ENCODE peak calls at places on chromosome 5, in ten cellular contexts. X is HFFc6, W is B cell, R is NB4, Z is dorsolateral prefrontal cortex, U is uterus, L is mucosa of descending colon, A is right lobe of liver, H is astrocyte of the spinal cord, C is MCF 10A. M is an unnamed sample.

GRCh38 chr5:133754575-133755169 is 142.3 kb upstream of the FSTL4 start:
- DNase-seq in X (no peak), W (no peak), R (peak), Z (no peak), U (no peak), L (no peak), A (no peak), H (no peak), C (peak), M (no peak)

GRCh38 chr5:19874811-19875210 is 113.2 kb downstream of the CDH18 start:
- DNase-seq in X (no peak), W (no peak), R (no peak), Z (no peak), U (no peak), L (no peak), A (no peak), H (no peak), C (no peak), M (no peak)

GRCh38 chr5:139064613-139065012 is 133.6 kb downstream of the SIL1 start:
- DNase-seq in X (no peak), W (no peak), R (no peak), Z (no peak), U (no peak), L (no peak), A (peak), H (no peak), C (peak), M (peak)

GRCh38 chr5:123879071-123879470 is 367.1 kb downstream of the CSNK1G3 start:
- DNase-seq in X (no peak), W (no peak), R (no peak), Z (no peak), U (no peak), L (no peak), A (no peak), H (no peak), C (no peak), M (no peak)

GRCh38 chr5:27038476-27038875 is at the start of gene CDH9:
- DNase-seq in X (no peak), W (no peak), R (no peak), Z (no peak), U (no peak), L (no peak), A (no peak), H (peak), C (no peak), M (peak)

GRCh38 chr5:149581192-149581861 is at the start of gene ARHGEF37:
- DNase-seq in X (peak), W (peak), R (no peak), Z (peak), U (peak), L (peak), A (peak), H (peak), C (peak), M (peak)

GRCh38 chr5:2376486-2376885 is 375.0 kb downstream of the IRX2 start:
- DNase-seq in X (no peak), W (no peak), R (no peak), Z (no peak), U (no peak), L (no peak), A (no peak), H (no peak), C (no peak), M (no peak)

GRCh38 chr5:134503088-134503936 is 22.2 kb upstream of the JADE2 start:
- DNase-seq in X (peak), W (no peak), R (peak), Z (no peak), U (peak), L (peak), A (peak), H (peak), C (peak), M (no peak)

GRCh38 chr5:155106221-155106620 is 92.7 kb downstream of the KIF4B start:
- DNase-seq in X (no peak), W (no peak), R (no peak), Z (no peak), U (no peak), L (no peak), A (no peak), H (no peak), C (no peak), M (no peak)

GRCh38 chr5:9782806-9783560 is 152.8 kb upstream of the TAS2R1 start:
- DNase-seq in X (peak), W (no peak), R (no peak), Z (no peak), U (no peak), L (no peak), A (no peak), H (peak), C (no peak), M (no peak)

GRCh38 chr5:55338092-55338613 is 30.4 kb downstream of the MTREX start:
- DNase-seq in X (no peak), W (no peak), R (no peak), Z (no peak), U (no peak), L (no peak), A (no peak), H (peak), C (no peak), M (no peak)

GRCh38 chr5:126531543-126532120 is 63.4 kb downstream of the ALDH7A1 start:
- DNase-seq in X (no peak), W (no peak), R (no peak), Z (no peak), U (no peak), L (no peak), A (no peak), H (peak), C (no peak), M (no peak)

GRCh38 chr5:72202331-72202825 is 95.1 kb downstream of the MAP1B start:
- DNase-seq in X (no peak), W (no peak), R (no peak), Z (no peak), U (no peak), L (no peak), A (no peak), H (no peak), C (no peak), M (no peak)

GRCh38 chr5:66958984-66959641 is 237.5 kb downstream of the CD180 start:
- DNase-seq in X (peak), W (no peak), R (no peak), Z (peak), U (peak), L (no peak), A (peak), H (peak), C (peak), M (peak)

GRCh38 chr5:67059747-67060490 is 136.7 kb downstream of the CD180 start:
- DNase-seq in X (no peak), W (no peak), R (no peak), Z (no peak), U (no peak), L (no peak), A (no peak), H (peak), C (peak), M (no peak)

GRCh38 chr5:61638476-61638875 is 306.4 kb downstream of the ZSWIM6 start:
- DNase-seq in X (no peak), W (no peak), R (no peak), Z (no peak), U (no peak), L (no peak), A (peak), H (no peak), C (no peak), M (no peak)

GRCh38 chr5:126015244-126016054 is 407.8 kb upstream of the GRAMD2B start:
- DNase-seq in X (no peak), W (no peak), R (no peak), Z (no peak), U (no peak), L (no peak), A (no peak), H (peak), C (peak), M (no peak)

GRCh38 chr5:41414598-41414997 is 95.8 kb downstream of the PLCXD3 start:
- DNase-seq in X (peak), W (no peak), R (no peak), Z (no peak), U (peak), L (no peak), A (no peak), H (peak), C (peak), M (no peak)

GRCh38 chr5:132688536-132689409 is 15.0 kb downstream of the IL4 start:
- DNase-seq in X (no peak), W (no peak), R (no peak), Z (no peak), U (no peak), L (no peak), A (no peak), H (no peak), C (no peak), M (no peak)

GRCh38 chr5:69491838-69492390 is 676 bp upstream of the OCLN start:
- DNase-seq in X (no peak), W (no peak), R (no peak), Z (no peak), U (no peak), L (no peak), A (no peak), H (no peak), C (no peak), M (no peak)

GRCh38 chr5:53017383-53017782 is 28.2 kb downstream of the ITGA2 start:
- DNase-seq in X (no peak), W (no peak), R (no peak), Z (peak), U (no peak), L (peak), A (no peak), H (no peak), C (no peak), M (no peak)

GRCh38 chr5:160442824-160443431 is 21.3 kb downstream of the PTTG1 start:
- DNase-seq in X (no peak), W (no peak), R (no peak), Z (no peak), U (no peak), L (no peak), A (no peak), H (peak), C (no peak), M (no peak)

GRCh38 chr5:150545246-150545645 is 37.3 kb downstream of the NDST1 start:
- DNase-seq in X (no peak), W (no peak), R (no peak), Z (no peak), U (no peak), L (no peak), A (no peak), H (no peak), C (no peak), M (no peak)

GRCh38 chr5:153952893-153953292 is 85.8 kb downstream of the FAM114A2 start:
- DNase-seq in X (peak), W (no peak), R (no peak), Z (no peak), U (no peak), L (no peak), A (no peak), H (no peak), C (no peak), M (no peak)

GRCh38 chr5:23717486-23717885 is 210.1 kb downstream of the PRDM9 start:
- DNase-seq in X (no peak), W (no peak), R (no peak), Z (no peak), U (no peak), L (no peak), A (no peak), H (no peak), C (no peak), M (no peak)

GRCh38 chr5:111313017-111313724 is 89.0 kb downstream of the CAMK4 start:
- DNase-seq in X (no peak), W (no peak), R (no peak), Z (no peak), U (no peak), L (no peak), A (no peak), H (no peak), C (no peak), M (no peak)

GRCh38 chr5:119054082-119054481 is 16.8 kb upstream of the DMXL1 start:
- DNase-seq in X (no peak), W (no peak), R (no peak), Z (no peak), U (no peak), L (no peak), A (no peak), H (no peak), C (no peak), M (no peak)

GRCh38 chr5:152817311-152817710 is 412.2 kb upstream of the NMUR2 start:
- DNase-seq in X (no peak), W (no peak), R (no peak), Z (no peak), U (no peak), L (no peak), A (no peak), H (no peak), C (no peak), M (no peak)

GRCh38 chr5:75239681-75240080 is 3.0 kb upstream of the ANKRD31 start:
- DNase-seq in X (no peak), W (no peak), R (no peak), Z (no peak), U (no peak), L (no peak), A (no peak), H (peak), C (peak), M (no peak)

GRCh38 chr5:160083012-160083436 is 36.2 kb downstream of the PWWP2A start:
- DNase-seq in X (peak), W (no peak), R (no peak), Z (no peak), U (no peak), L (no peak), A (no peak), H (peak), C (peak), M (no peak)

GRCh38 chr5:123422433-123423277 is 548 bp downstream of the CEP120 start:
- DNase-seq in X (peak), W (no peak), R (peak), Z (no peak), U (no peak), L (no peak), A (no peak), H (peak), C (peak), M (no peak)

GRCh38 chr5:117681855-117682254 is 1107.2 kb upstream of the SEMA6A start:
- DNase-seq in X (no peak), W (no peak), R (no peak), Z (no peak), U (no peak), L (no peak), A (no peak), H (peak), C (no peak), M (no peak)

GRCh38 chr5:113294341-113295110 is 140.3 kb downstream of the TSSK1B start:
- DNase-seq in X (peak), W (peak), R (peak), Z (peak), U (peak), L (peak), A (peak), H (peak), C (peak), M (peak)
- TF ChIP-seq CTCF in X (peak), W (no peak), R (no peak), Z (peak), U (peak), L (no peak), A (no peak), H (peak), C (no peak), M (no peak)

DNA sequence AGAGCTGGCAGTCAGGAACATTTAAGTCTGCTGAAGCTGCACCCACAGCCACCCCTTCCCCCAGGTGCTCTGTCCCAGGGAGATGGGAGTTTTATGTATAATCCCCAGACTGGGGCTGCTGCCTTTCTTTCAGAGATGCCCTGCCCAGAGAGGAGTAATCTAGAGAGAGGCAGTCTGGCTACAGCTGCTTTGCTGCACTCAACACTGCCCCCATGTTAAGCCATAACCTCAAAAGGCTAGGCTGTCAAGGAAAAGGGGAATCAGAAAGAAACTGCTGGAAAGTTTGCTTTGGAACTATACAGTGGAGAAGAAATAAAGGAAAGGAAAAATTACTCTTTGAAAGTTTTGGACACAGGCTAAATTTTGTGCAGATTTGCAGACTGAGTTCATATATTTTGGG is 127.2 kb downstream of the MACIR start:
- DNase-seq in X (no peak), W (no peak), R (no peak), Z (no peak), U (no peak), L (no peak), A (no peak), H (no peak), C (no peak), M (no peak)
- TF ChIP-seq CTCF in X (no peak), W (no peak), R (no peak), Z (no peak), U (no peak), L (no peak), A (no peak), H (no peak), C (no peak), M (no peak)

GRCh38 chr5:141182248-141182647 is at the start of gene PCDHB16:
- DNase-seq in X (peak), W (no peak), R (no peak), Z (no peak), U (peak), L (no peak), A (no peak), H (no peak), C (peak), M (no peak)

GRCh38 chr5:141192110-141192725 is at the start of gene PCDHB10:
- DNase-seq in X (peak), W (no peak), R (peak), Z (peak), U (no peak), L (no peak), A (no peak), H (no peak), C (peak), M (no peak)

GRCh38 chr5:141186897-141187512 is at the start of gene PCDHB9:
- DNase-seq in X (peak), W (peak), R (peak), Z (no peak), U (no peak), L (no peak), A (no peak), H (no peak), C (peak), M (no peak)
- TF ChIP-seq CTCF in X (peak), W (peak), R (peak), Z (peak), U (peak), L (no peak), A (peak), H (no peak), C (peak), M (no peak)

DNA sequence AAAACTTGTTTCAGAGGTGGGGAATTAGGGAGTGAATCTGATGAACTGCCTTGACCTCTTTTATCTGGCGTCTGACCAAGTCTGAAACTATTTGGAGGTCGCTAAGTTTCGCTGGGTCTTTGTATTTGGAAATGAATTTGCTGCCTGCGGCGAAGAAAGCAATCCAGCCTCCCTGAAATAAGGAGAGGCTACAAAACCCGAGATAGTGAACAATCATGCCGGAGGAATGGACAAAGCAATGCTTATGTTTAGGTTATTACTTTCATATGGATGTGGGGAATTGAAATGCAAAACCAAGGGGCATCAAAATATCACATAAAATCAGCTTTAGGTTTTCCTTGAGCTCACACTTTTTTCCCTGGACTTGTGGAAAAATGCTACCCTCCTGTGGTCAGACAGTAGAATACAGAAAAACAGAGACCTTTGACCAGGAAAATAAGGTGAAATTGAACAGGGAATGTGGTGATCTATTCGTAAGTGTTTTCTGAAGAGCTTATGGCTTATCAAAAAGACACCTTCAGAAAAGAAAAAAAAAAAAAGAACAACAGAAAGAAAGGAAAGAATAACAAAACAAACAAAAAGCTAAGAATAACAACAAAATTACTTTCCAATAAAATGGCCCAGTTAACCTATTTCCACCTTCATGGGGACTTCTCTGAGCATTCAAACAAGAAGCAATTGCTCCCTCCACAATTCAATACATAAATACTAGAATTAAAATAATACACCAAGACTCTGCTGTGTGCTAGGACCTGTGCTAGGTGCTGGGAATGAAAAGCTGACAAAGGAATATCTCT is 68.6 kb upstream of the DPYSL3 start:
- DNase-seq in X (peak), W (no peak), R (peak), Z (no peak), U (no peak), L (no peak), A (no peak), H (peak), C (peak), M (no peak)
- TF ChIP-seq CTCF in X (peak), W (no peak), R (peak), Z (peak), U (peak), L (peak), A (peak), H (peak), C (peak), M (peak)

GRCh38 chr5:172910828-172911627 is 48.2 kb upstream of the RPL26L1 start:
- DNase-seq in X (peak), W (peak), R (peak), Z (no peak), U (peak), L (peak), A (peak), H (peak), C (peak), M (peak)
- TF ChIP-seq CTCF in X (peak), W (no peak), R (no peak), Z (no peak), U (peak), L (no peak), A (peak), H (peak), C (peak), M (no peak)

GRCh38 chr5:38751103-38751502 is 94.7 kb upstream of the OSMR start:
- DNase-seq in X (no peak), W (no peak), R (peak), Z (no peak), U (no peak), L (no peak), A (no peak), H (no peak), C (peak), M (no peak)
- TF ChIP-seq CTCF in X (peak), W (no peak), R (peak), Z (no peak), U (no peak), L (no peak), A (no peak), H (peak), C (peak), M (no peak)

GRCh38 chr5:82470185-82470584 is 192.0 kb upstream of the RPS23 start:
- DNase-seq in X (no peak), W (no peak), R (no peak), Z (no peak), U (no peak), L (no peak), A (no peak), H (no peak), C (no peak), M (no peak)

GRCh38 chr5:82465235-82465634 is 187.1 kb upstream of the RPS23 start:
- DNase-seq in X (no peak), W (no peak), R (no peak), Z (no peak), U (no peak), L (no peak), A (no peak), H (no peak), C (no peak), M (no peak)

GRCh38 chr5:82467006-82467561 is 188.9 kb upstream of the RPS23 start:
- DNase-seq in X (peak), W (no peak), R (no peak), Z (no peak), U (peak), L (no peak), A (no peak), H (peak), C (no peak), M (no peak)
- TF ChIP-seq CTCF in X (peak), W (no peak), R (no peak), Z (no peak), U (no peak), L (no peak), A (no peak), H (peak), C (no peak), M (no peak)

DNA sequence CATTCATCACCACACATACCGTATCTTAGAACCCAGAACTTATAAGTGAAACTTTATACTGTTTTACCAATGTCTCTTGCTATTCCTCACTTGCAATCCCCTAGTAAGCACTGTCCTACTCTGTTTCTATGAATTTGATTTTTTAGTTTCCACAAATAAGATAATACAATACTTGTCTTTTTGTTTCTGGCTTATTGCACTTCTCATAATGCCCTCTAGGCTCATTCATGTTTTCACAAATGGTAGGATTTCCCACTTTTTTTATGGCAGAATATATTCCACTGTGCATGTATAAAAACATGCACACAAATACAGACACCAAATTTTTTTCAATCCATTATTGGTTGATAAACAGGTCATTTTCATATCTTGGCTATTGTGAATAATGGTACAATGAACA is 1742.3 kb upstream of the NUDT12 start:
- DNase-seq in X (no peak), W (no peak), R (no peak), Z (no peak), U (no peak), L (no peak), A (no peak), H (no peak), C (no peak), M (no peak)
- TF ChIP-seq CTCF in X (peak), W (no peak), R (no peak), Z (no peak), U (no peak), L (no peak), A (no peak), H (peak), C (no peak), M (no peak)

DNA sequence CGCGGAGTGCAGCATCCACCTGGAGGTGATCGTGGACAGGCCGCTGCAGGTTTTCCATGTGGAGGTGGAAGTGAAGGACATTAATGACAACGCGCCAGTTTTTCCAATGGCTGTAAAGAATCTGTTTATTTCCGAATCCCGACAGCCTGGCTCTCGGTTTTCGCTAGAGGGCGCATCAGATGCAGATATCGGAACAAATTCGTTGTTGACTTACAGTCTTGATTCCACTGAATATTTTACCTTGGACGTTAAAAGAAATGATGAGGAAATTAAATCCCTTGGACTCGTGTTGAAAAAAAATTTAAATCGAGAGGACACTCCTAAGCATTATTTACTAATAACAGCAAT is 611 bp downstream of the PCDHA3 start:
- DNase-seq in X (no peak), W (no peak), R (no peak), Z (peak), U (no peak), L (no peak), A (no peak), H (no peak), C (no peak), M (no peak)
- TF ChIP-seq CTCF in X (peak), W (no peak), R (no peak), Z (peak), U (no peak), L (no peak), A (peak), H (peak), C (no peak), M (no peak)